ENCODE peak calls at places on chromosomes 3 and 15, in four cellular contexts. J, L, H and G are unnamed samples.

GRCh38 chr3:139309046-139309660 is 34.7 kb upstream of the MRPS22 start:
- DNase-seq in J (no peak), L (no peak), H (no peak), G (no peak)

GRCh38 chr3:148074916-148075315 is 622.8 kb upstream of the AGTR1 start:
- DNase-seq in J (no peak), L (no peak), H (no peak), G (no peak)

GRCh38 chr3:114022145-114022544 is 34.2 kb downstream of the CCDC191 start:
- DNase-seq in J (no peak), L (no peak), H (no peak), G (no peak)

GRCh38 chr3:153513236-153513635 is 351.2 kb downstream of the RAP2B start:
- DNase-seq in J (no peak), L (no peak), H (no peak), G (no peak)

GRCh38 chr3:59699648-59700320 is 650.0 kb upstream of the CFAP20DC start:
- DNase-seq in J (no peak), L (no peak), H (no peak), G (no peak)

GRCh38 chr3:51706788-51707731 is at the start of gene GRM2:
- DNase-seq in J (peak), L (peak), H (peak), G (peak)

GRCh38 chr15:28012231-28012630 is 86.9 kb downstream of the OCA2 start:
- DNase-seq in J (no peak), L (no peak), H (no peak), G (no peak)

GRCh38 chr15:90257776-90258175 is 7.7 kb upstream of the NGRN start:
- DNase-seq in J (no peak), L (no peak), H (no peak), G (no peak)

GRCh38 chr15:48751595-48751994 is 59.3 kb downstream of the CEP152 start:
- DNase-seq in J (peak), L (no peak), H (no peak), G (no peak)

GRCh38 chr3:127544151-127544805 is 46.3 kb downstream of the TPRA1 start:
- DNase-seq in J (peak), L (peak), H (peak), G (peak)

GRCh38 chr15:28918141-28918983 is 32.6 kb downstream of the APBA2 start:
- DNase-seq in J (no peak), L (peak), H (peak), G (peak)

GRCh38 chr15:83092309-83092976 is 15.0 kb upstream of the TM6SF1 start:
- DNase-seq in J (peak), L (peak), H (no peak), G (no peak)

GRCh38 chr3:188948658-188949400 is 222.9 kb upstream of the TPRG1 start:
- DNase-seq in J (peak), L (peak), H (no peak), G (no peak)

GRCh38 chr3:59749291-59749690 is 699.5 kb upstream of the CFAP20DC start:
- DNase-seq in J (peak), L (no peak), H (no peak), G (no peak)

GRCh38 chr3:71356272-71356671 is 227.3 kb downstream of the FOXP1 start:
- DNase-seq in J (no peak), L (no peak), H (no peak), G (no peak)

GRCh38 chr15:69612112-69612511 is 159.5 kb downstream of the RPLP1 start:
- DNase-seq in J (no peak), L (no peak), H (no peak), G (no peak)

GRCh38 chr15:73993211-73993994 is 1.1 kb upstream of the PML start:
- DNase-seq in J (no peak), L (no peak), H (no peak), G (no peak)

GRCh38 chr15:73994912-73995622 is 551 bp downstream of the PML start:
- DNase-seq in J (no peak), L (no peak), H (no peak), G (no peak)

GRCh38 chr15:73992594-73992898 is 451 bp upstream of the STOML1 start:
- DNase-seq in J (no peak), L (no peak), H (no peak), G (no peak)

GRCh38 chr15:73996267-73996666 is 1.8 kb downstream of the PML start:
- DNase-seq in J (no peak), L (no peak), H (no peak), G (no peak)

GRCh38 chr15:73994419-73994883 is at the start of gene PML:
- DNase-seq in J (peak), L (peak), H (peak), G (peak)
- H3K14ac ChIP-seq in J (peak), L (peak), H (no peak), G (peak)

GRCh38 chr15:79067969-79068368 is 22.6 kb downstream of the RASGRF1 start:
- DNase-seq in J (no peak), L (no peak), H (no peak), G (no peak)
- H3K14ac ChIP-seq in J (no peak), L (no peak), H (no peak), G (no peak)

GRCh38 chr3:195875482-195876236 is 32.7 kb downstream of the TNK2 start:
- DNase-seq in J (no peak), L (no peak), H (no peak), G (no peak)
- H3K14ac ChIP-seq in J (no peak), L (no peak), H (no peak), G (no peak)

DNA sequence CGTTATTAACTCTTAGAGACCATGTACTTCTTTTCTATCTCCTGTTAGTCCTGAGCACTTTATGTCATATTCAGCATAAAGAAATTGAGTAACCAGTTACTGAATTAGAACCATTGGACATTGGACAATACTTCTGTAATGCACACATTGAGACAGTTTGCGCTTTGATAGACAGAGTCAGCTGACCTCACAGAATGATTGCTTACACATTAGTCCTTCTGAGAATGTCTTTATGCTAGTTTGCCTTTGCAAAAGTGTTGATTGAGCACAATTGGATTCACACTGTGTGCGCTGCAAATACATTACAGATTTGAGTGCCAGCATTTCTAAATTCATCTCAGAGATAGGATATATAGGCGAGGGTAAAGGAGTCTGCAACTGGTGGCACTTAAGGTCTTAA is 3.7 kb downstream of the SERPINI1 start:
- DNase-seq in J (no peak), L (no peak), H (no peak), G (no peak)
- H3K14ac ChIP-seq in J (no peak), L (no peak), H (no peak), G (no peak)

DNA sequence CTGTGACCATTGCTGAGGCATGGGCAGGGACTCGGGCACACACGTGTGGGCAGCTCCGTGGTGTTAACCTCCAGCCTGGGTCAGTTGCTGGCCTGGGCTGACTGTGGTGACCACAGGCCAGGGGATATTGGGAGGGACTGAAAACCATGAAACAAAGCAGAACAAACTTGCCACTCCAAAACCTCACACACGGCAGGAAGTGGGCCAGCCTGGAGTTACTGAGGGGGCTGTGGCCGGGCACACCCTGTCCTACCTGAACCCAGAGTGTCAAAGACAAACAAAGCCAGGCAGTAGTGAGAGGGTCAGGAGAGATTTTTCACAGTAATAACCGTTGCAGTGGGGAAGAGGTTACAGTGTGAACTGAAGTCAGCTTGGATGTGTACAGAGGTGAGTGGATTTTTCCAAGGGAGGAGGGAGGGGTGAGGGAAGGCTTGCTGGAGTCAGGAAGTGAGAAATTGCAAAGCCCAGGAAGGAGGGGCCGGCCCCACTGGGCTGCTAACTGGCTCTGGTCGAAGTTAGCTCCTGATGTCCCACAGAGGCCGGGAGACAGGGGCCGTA is 40.0 kb upstream of the ATP10A start:
- DNase-seq in J (peak), L (no peak), H (no peak), G (no peak)
- H3K14ac ChIP-seq in J (peak), L (no peak), H (no peak), G (no peak)